ENCODE peak calls at places on chromosomes 11 and 22, in five cellular contexts. G, L, D, R and E are unnamed samples.

GRCh38 chr11:102111011-102111786 is 952 bp downstream of the YAP1 start:
- DNase-seq in G (no peak), L (peak), D (peak), R (peak), E (peak)

GRCh38 chr11:126945319-126945718 is 55.3 kb downstream of the KIRREL3 start:
- DNase-seq in G (no peak), L (peak), D (no peak), R (no peak), E (no peak)

GRCh38 chr22:44045171-44045570 is 21.1 kb downstream of the PARVB start:
- DNase-seq in G (no peak), L (no peak), D (peak), R (no peak), E (peak)

GRCh38 chr11:27367881-27368280 is 4.9 kb upstream of the CCDC34 start:
- DNase-seq in G (no peak), L (no peak), D (no peak), R (no peak), E (no peak)

GRCh38 chr11:124657922-124658321 is 15.6 kb downstream of the SIAE start:
- DNase-seq in G (no peak), L (no peak), D (no peak), R (peak), E (no peak)

GRCh38 chr11:14914536-14914935 is 22.5 kb upstream of the CYP2R1 start:
- DNase-seq in G (no peak), L (no peak), D (no peak), R (no peak), E (no peak)

GRCh38 chr11:44351898-44352498 is 42.1 kb upstream of the ALX4 start:
- DNase-seq in G (peak), L (no peak), D (no peak), R (peak), E (no peak)

GRCh38 chr11:128894685-128895084 is 3.5 kb downstream of the KCNJ5 start:
- DNase-seq in G (peak), L (no peak), D (no peak), R (no peak), E (no peak)

GRCh38 chr22:48171294-48171693 is 1408.8 kb downstream of the TBC1D22A start:
- DNase-seq in G (no peak), L (peak), D (no peak), R (no peak), E (no peak)

GRCh38 chr11:18771266-18772035 is 20.1 kb downstream of the PTPN5 start:
- DNase-seq in G (no peak), L (no peak), D (no peak), R (no peak), E (no peak)

GRCh38 chr11:47305734-47306483 is 36.0 kb downstream of the MADD start:
- DNase-seq in G (no peak), L (no peak), D (no peak), R (no peak), E (no peak)

GRCh38 chr22:27380826-27381225 is 420.7 kb downstream of the MN1 start:
- DNase-seq in G (no peak), L (peak), D (no peak), R (no peak), E (no peak)

GRCh38 chr11:129451524-129451923 is 75.9 kb downstream of the BARX2 start:
- DNase-seq in G (no peak), L (no peak), D (no peak), R (no peak), E (no peak)

DNA sequence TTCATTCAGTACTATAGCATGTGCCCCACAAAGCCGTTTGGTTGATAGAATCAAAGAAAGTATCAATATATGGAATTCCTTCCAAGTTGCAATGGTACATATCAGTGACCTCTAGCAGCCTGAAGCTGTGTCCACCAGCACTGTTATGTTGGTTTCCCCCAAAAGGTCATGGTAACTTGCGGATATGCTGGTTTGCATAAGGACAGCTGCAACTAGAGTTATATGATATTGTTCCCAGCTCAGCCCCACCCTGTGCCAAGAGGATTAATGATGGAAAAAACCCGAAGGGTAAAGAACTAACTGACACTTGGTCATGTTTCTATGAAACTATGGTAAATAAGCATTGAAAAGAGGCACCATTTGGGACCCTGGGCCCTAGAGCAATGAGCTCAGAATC is 93.5 kb downstream of the PDHX start:
- DNase-seq in G (no peak), L (no peak), D (no peak), R (no peak), E (no peak)
- H3K9ac ChIP-seq in G (no peak), L (no peak), D (no peak), R (no peak), E (no peak)

DNA sequence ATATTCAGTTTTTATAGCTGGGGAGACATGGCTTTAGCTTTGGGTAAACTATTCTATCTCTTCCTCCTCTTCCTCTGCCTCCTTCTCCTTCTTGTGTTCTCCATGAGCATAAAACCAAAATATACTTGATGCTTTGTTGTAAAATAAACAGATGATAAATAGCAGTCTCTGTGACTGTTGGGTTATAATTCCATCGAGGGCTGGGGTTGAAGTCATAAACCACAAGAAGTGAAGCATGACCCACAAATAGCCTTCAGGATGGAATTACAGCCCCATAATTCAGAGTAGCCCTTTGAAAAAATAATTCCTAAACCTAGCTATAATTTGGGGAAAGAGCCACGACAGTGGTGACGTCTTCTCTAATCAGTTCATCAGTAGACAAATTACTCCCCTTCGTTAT is 177.7 kb downstream of the SNX19 start:
- DNase-seq in G (no peak), L (no peak), D (peak), R (peak), E (peak)
- H3K9ac ChIP-seq in G (no peak), L (no peak), D (peak), R (peak), E (peak)

GRCh38 chr11:66465371-66466224 is 1.1 kb upstream of the PELI3 start:
- DNase-seq in G (no peak), L (no peak), D (no peak), R (no peak), E (no peak)
- H3K9ac ChIP-seq in G (peak), L (peak), D (peak), R (no peak), E (peak)

DNA sequence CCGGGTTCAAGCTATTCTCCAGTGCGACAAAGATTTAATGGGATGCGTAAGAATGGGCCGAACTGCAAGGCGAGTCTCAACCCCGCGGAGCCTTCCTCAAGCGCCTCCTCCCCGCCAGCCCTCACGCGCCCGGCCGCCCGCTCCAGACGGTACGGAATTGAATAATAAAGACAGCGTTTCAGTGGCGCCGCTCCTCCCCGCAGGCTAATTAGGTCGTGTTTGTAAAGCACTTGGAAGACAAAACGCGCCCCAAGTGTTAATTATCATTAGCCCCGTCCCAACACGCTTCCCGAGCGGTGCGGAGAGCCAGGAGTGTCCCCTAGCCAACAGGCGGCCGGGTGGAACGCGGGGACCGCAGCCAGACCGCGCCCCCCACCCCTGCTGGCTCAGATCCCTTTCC is 192.0 kb downstream of the BUD13 start:
- DNase-seq in G (no peak), L (peak), D (no peak), R (no peak), E (peak)
- H3K9ac ChIP-seq in G (no peak), L (no peak), D (no peak), R (no peak), E (no peak)

DNA sequence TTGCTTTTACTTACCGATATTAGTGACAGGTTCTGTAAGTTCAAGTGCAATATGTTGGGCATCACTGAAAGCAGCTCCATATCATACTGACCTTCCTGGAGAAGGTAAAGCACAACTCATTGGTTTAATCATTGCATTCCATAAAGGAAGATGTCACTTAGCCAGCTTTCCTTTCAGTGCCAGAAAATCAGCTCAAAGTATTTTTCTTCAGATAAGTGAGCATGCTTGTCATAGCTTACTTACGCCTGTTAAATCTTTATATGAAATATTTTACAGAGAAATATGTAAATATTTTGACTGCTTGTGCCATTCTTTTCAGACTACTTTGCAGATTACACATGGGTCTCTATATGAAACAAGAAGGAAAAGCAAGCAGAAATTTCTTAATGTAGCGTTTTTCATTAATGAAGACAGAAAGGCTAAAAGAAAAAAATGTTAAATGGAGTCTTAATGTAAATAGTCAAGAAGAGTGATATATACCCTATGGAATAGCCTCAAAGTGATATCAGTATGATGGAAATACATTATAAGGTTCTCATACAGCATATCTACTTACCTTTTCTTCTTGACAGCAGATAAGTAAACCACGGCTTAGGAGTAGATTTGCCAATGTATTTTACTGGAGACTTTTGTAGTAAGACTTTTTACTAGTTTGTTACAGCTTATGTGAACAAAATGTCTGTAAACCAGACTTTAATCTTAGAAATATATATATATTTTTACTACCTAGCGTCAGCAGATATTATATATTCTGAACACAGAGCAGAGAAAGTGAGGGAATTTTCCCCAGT is 649.7 kb downstream of the METTL15 start:
- DNase-seq in G (no peak), L (no peak), D (peak), R (peak), E (peak)
- H3K9ac ChIP-seq in G (no peak), L (no peak), D (peak), R (no peak), E (no peak)